ENCODE peak calls at places on chromosomes 11 and 22, in eight cellular contexts. F is NCI-H82; M is HS-5; T is T1000; Y is GM13976; P is activated CD4-positive, alpha-beta T cell treated with anti-CD3 and anti-CD28 coated beads for 36 hours; B is HEK293T; O is AG08395. X is an unnamed sample.

GRCh38 chr11:196786-197731 is 4.2 kb downstream of the SCGB1C1 start:
- DNase-seq in F (no peak), M (no peak), T (no peak), Y (no peak), P (peak), B (no peak), O (no peak), X (no peak)

GRCh38 chr11:77442394-77443053 is 31.4 kb downstream of the PAK1 start:
- DNase-seq in F (no peak), M (no peak), T (no peak), Y (no peak), P (no peak), B (no peak), O (no peak), X (no peak)

GRCh38 chr11:126533560-126533959 is 178.1 kb downstream of the ST3GAL4 start:
- DNase-seq in F (no peak), M (no peak), T (no peak), Y (no peak), P (no peak), B (no peak), O (no peak), X (no peak)

GRCh38 chr11:120034881-120035620 is 102.9 kb downstream of the TRIM29 start:
- DNase-seq in F (peak), M (no peak), T (no peak), Y (no peak), P (no peak), B (no peak), O (no peak), X (no peak)

GRCh38 chr11:69962152-69962551 is 116.0 kb upstream of the ANO1 start:
- DNase-seq in F (no peak), M (no peak), T (no peak), Y (no peak), P (no peak), B (no peak), O (peak), X (no peak)

GRCh38 chr11:125603207-125603606 is 10.6 kb downstream of the STT3A start:
- DNase-seq in F (no peak), M (no peak), T (no peak), Y (no peak), P (no peak), B (no peak), O (peak), X (no peak)

GRCh38 chr22:45671051-45671782 is 417 bp upstream of the ATXN10 start:
- DNase-seq in F (peak), M (no peak), T (no peak), Y (no peak), P (peak), B (peak), O (no peak), X (peak)

GRCh38 chr11:116093065-116093464 is 588.9 kb upstream of the CADM1 start:
- DNase-seq in F (no peak), M (no peak), T (no peak), Y (no peak), P (no peak), B (no peak), O (no peak), X (no peak)

GRCh38 chr11:11035331-11035730 is 177.5 kb upstream of the ZBED5 start:
- DNase-seq in F (no peak), M (no peak), T (no peak), Y (no peak), P (no peak), B (no peak), O (peak), X (no peak)

GRCh38 chr11:12540913-12541587 is 133.2 kb upstream of the TEAD1 start:
- DNase-seq in F (no peak), M (peak), T (peak), Y (no peak), P (no peak), B (no peak), O (peak), X (no peak)

GRCh38 chr22:40747361-40747760 is 68.1 kb downstream of the MCHR1 start:
- DNase-seq in F (no peak), M (no peak), T (no peak), Y (no peak), P (no peak), B (no peak), O (no peak), X (no peak)

GRCh38 chr11:34644669-34645406 is 23.9 kb downstream of the EHF start:
- DNase-seq in F (no peak), M (peak), T (no peak), Y (no peak), P (no peak), B (no peak), O (peak), X (no peak)

GRCh38 chr11:127017482-127017881 is 16.9 kb upstream of the KIRREL3 start:
- DNase-seq in F (peak), M (peak), T (peak), Y (no peak), P (no peak), B (peak), O (peak), X (no peak)

GRCh38 chr11:3865388-3866193 is 10.1 kb downstream of the STIM1 start:
- DNase-seq in F (no peak), M (no peak), T (no peak), Y (no peak), P (no peak), B (no peak), O (peak), X (no peak)

GRCh38 chr11:127049486-127049885 is 48.9 kb upstream of the KIRREL3 start:
- DNase-seq in F (no peak), M (no peak), T (no peak), Y (no peak), P (no peak), B (no peak), O (no peak), X (no peak)

GRCh38 chr22:47784367-47784983 is 1022.0 kb downstream of the TBC1D22A start:
- DNase-seq in F (no peak), M (no peak), T (no peak), Y (no peak), P (no peak), B (no peak), O (no peak), X (no peak)

GRCh38 chr22:20776624-20777405 is 2.9 kb downstream of the SERPIND1 start:
- DNase-seq in F (no peak), M (no peak), T (no peak), Y (no peak), P (no peak), B (no peak), O (no peak), X (no peak)

GRCh38 chr11:131654849-131655248 is 284.4 kb downstream of the NTM start:
- DNase-seq in F (no peak), M (no peak), T (no peak), Y (no peak), P (no peak), B (no peak), O (no peak), X (no peak)

GRCh38 chr22:49609207-49609876 is 218.3 kb downstream of the BRD1 start:
- DNase-seq in F (no peak), M (no peak), T (no peak), Y (no peak), P (no peak), B (no peak), O (no peak), X (no peak)

GRCh38 chr11:10436733-10437132 is 18.3 kb upstream of the AMPD3 start:
- DNase-seq in F (no peak), M (no peak), T (no peak), Y (no peak), P (no peak), B (no peak), O (no peak), X (no peak)

GRCh38 chr11:126991596-126991995 is 9.0 kb downstream of the KIRREL3 start:
- DNase-seq in F (no peak), M (peak), T (no peak), Y (no peak), P (no peak), B (no peak), O (peak), X (no peak)

GRCh38 chr11:66221012-66221411 is 47.4 kb upstream of the RAB1B start:
- DNase-seq in F (no peak), M (no peak), T (no peak), Y (peak), P (no peak), B (no peak), O (no peak), X (no peak)